ENCODE peak calls at places on chromosomes 3 and 15, in eight cellular contexts. X is fibroblast of pulmonary artery, L is Peyer's patch, K is ovary, Q is fibroblast of mammary gland, D is breast epithelium, A is HAP-1, M is brain microvascular endothelial cell. R is an unnamed sample.

GRCh38 chr15:42605281-42605744 is 29.9 kb downstream of the STARD9 start:
- DNase-seq in X (peak), L (no peak), K (no peak), Q (peak), D (no peak), A (no peak), M (no peak), R (peak)

GRCh38 chr15:98896002-98896721 is 111.4 kb downstream of the PGPEP1L start:
- DNase-seq in X (peak), L (no peak), K (no peak), Q (peak), D (no peak), A (no peak), M (peak), R (peak)

GRCh38 chr3:125257563-125257962 is 45.0 kb upstream of the SLC12A8 start:
- DNase-seq in X (no peak), L (no peak), K (no peak), Q (no peak), D (no peak), A (no peak), M (no peak), R (no peak)

GRCh38 chr15:100728371-100729201 is 126.2 kb downstream of the ASB7 start:
- DNase-seq in X (no peak), L (no peak), K (no peak), Q (no peak), D (peak), A (no peak), M (no peak), R (no peak)

GRCh38 chr3:140883428-140883827 is 58.2 kb upstream of the SLC25A36 start:
- DNase-seq in X (no peak), L (no peak), K (no peak), Q (no peak), D (no peak), A (no peak), M (no peak), R (no peak)

GRCh38 chr3:187072582-187072981 is 66.7 kb downstream of the RPL39L start:
- DNase-seq in X (no peak), L (peak), K (no peak), Q (no peak), D (no peak), A (peak), M (no peak), R (peak)

GRCh38 chr15:77714555-77714954 is 81.8 kb upstream of the LINGO1 start:
- DNase-seq in X (no peak), L (no peak), K (no peak), Q (no peak), D (no peak), A (no peak), M (no peak), R (no peak)

GRCh38 chr15:101452572-101452971 is 36.9 kb downstream of the PCSK6 start:
- DNase-seq in X (no peak), L (no peak), K (no peak), Q (no peak), D (peak), A (no peak), M (no peak), R (no peak)

GRCh38 chr15:50181206-50181982 is 602 bp upstream of the SLC27A2 start:
- DNase-seq in X (no peak), L (no peak), K (no peak), Q (no peak), D (no peak), A (no peak), M (no peak), R (no peak)

GRCh38 chr15:42194502-42194901 is 13.6 kb downstream of the VPS39 start:
- DNase-seq in X (peak), L (peak), K (no peak), Q (peak), D (no peak), A (no peak), M (peak), R (peak)

GRCh38 chr3:110577856-110578255 is 493.8 kb upstream of the NECTIN3 start:
- DNase-seq in X (no peak), L (no peak), K (no peak), Q (peak), D (no peak), A (no peak), M (no peak), R (no peak)

GRCh38 chr3:194938845-194939531 is 253.3 kb downstream of the FAM43A start:
- DNase-seq in X (peak), L (no peak), K (no peak), Q (peak), D (no peak), A (no peak), M (no peak), R (no peak)

GRCh38 chr15:63372753-63373152 is 8.9 kb downstream of the CA12 start:
- DNase-seq in X (no peak), L (peak), K (no peak), Q (peak), D (no peak), A (no peak), M (no peak), R (no peak)

GRCh38 chr3:170420307-170420821 is 1.7 kb downstream of the CLDN11 start:
- DNase-seq in X (peak), L (no peak), K (peak), Q (peak), D (no peak), A (no peak), M (no peak), R (no peak)

GRCh38 chr3:107870989-107871638 is 219.7 kb downstream of the CD47 start:
- DNase-seq in X (no peak), L (no peak), K (no peak), Q (no peak), D (no peak), A (no peak), M (no peak), R (peak)

GRCh38 chr3:99515891-99516290 is 122.5 kb upstream of the COL8A1 start:
- DNase-seq in X (no peak), L (no peak), K (no peak), Q (no peak), D (no peak), A (no peak), M (no peak), R (no peak)

GRCh38 chr3:129205109-129205832 is 21.6 kb upstream of the CNBP start:
- DNase-seq in X (no peak), L (peak), K (no peak), Q (no peak), D (no peak), A (no peak), M (no peak), R (no peak)

GRCh38 chr15:59339252-59339672 is 33.4 kb downstream of the MYO1E start:
- DNase-seq in X (peak), L (no peak), K (no peak), Q (peak), D (no peak), A (no peak), M (peak), R (peak)

GRCh38 chr3:86792316-86792715 is 198.6 kb downstream of the VGLL3 start:
- DNase-seq in X (peak), L (no peak), K (no peak), Q (peak), D (no peak), A (no peak), M (no peak), R (no peak)

GRCh38 chr3:35743218-35743617 is 103.9 kb downstream of the ARPP21 start:
- DNase-seq in X (no peak), L (no peak), K (no peak), Q (no peak), D (no peak), A (no peak), M (no peak), R (no peak)

GRCh38 chr15:58462547-58462946 is 30.8 kb downstream of the LIPC start:
- DNase-seq in X (no peak), L (peak), K (no peak), Q (no peak), D (no peak), A (no peak), M (no peak), R (peak)

GRCh38 chr3:163655021-163655420 is 1423.3 kb downstream of the SI start:
- DNase-seq in X (no peak), L (no peak), K (no peak), Q (no peak), D (no peak), A (no peak), M (no peak), R (no peak)

GRCh38 chr3:45057557-45057956 is 31.5 kb downstream of the CLEC3B start:
- DNase-seq in X (no peak), L (no peak), K (no peak), Q (no peak), D (no peak), A (no peak), M (no peak), R (no peak)

GRCh38 chr3:69866988-69867720 is 127.9 kb downstream of the MITF start:
- DNase-seq in X (peak), L (no peak), K (no peak), Q (peak), D (no peak), A (no peak), M (no peak), R (peak)

GRCh38 chr3:23620044-23620443 is 185.7 kb upstream of the UBE2E1 start:
- DNase-seq in X (peak), L (no peak), K (no peak), Q (no peak), D (no peak), A (no peak), M (no peak), R (peak)

GRCh38 chr3:105647047-105647446 is 221.8 kb downstream of the CBLB start:
- DNase-seq in X (peak), L (peak), K (no peak), Q (peak), D (no peak), A (no peak), M (peak), R (peak)

GRCh38 chr3:14784087-14784596 is 34.6 kb upstream of the FGD5 start:
- DNase-seq in X (no peak), L (no peak), K (no peak), Q (no peak), D (no peak), A (peak), M (no peak), R (no peak)

GRCh38 chr3:64225695-64226499 is 631 bp upstream of the PRICKLE2 start:
- DNase-seq in X (no peak), L (no peak), K (no peak), Q (peak), D (no peak), A (no peak), M (no peak), R (no peak)

GRCh38 chr3:64222501-64222900 is 2.8 kb downstream of the PRICKLE2 start:
- DNase-seq in X (no peak), L (no peak), K (no peak), Q (no peak), D (no peak), A (no peak), M (no peak), R (no peak)

GRCh38 chr3:64221564-64222257 is 3.6 kb downstream of the PRICKLE2 start:
- DNase-seq in X (no peak), L (no peak), K (no peak), Q (no peak), D (no peak), A (no peak), M (no peak), R (no peak)

GRCh38 chr3:64224826-64225606 is at the start of gene PRICKLE2:
- DNase-seq in X (peak), L (peak), K (peak), Q (peak), D (peak), A (peak), M (peak), R (peak)

GRCh38 chr3:64223809-64224570 is 1.3 kb downstream of the PRICKLE2 start:
- DNase-seq in X (peak), L (no peak), K (no peak), Q (peak), D (no peak), A (no peak), M (peak), R (no peak)
- H3K4me3 ChIP-seq in X (peak), L (no peak), K (no peak), Q (no peak), D (peak), A (no peak), M (peak), R (no peak)

GRCh38 chr3:11282250-11283125 is 10.3 kb downstream of the ATG7 start:
- DNase-seq in X (peak), L (no peak), K (peak), Q (peak), D (no peak), A (no peak), M (no peak), R (no peak)
- H3K4me3 ChIP-seq in X (no peak), L (no peak), K (no peak), Q (no peak), D (no peak), A (no peak), M (no peak), R (no peak)

DNA sequence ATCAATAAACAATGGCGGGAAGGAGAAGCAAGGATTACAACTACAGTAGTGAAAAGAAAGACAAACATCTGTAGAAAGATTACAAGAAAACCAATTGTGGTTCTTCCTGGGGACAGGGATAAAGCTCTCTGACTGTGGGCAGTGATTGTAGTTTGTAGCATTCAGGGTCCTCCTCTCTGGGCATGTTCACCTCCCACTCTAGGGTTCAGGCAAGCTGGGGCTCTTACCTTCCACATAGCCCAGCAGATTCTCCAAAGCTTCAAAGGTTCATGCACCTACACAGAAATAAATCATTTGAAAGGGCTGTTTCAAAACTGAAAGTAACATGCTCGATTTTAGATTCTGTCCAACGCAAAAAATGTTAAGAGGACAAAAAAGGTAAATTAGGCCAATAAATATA is 17.4 kb upstream of the UBE3A start:
- DNase-seq in X (no peak), L (no peak), K (no peak), Q (no peak), D (no peak), A (no peak), M (no peak), R (no peak)
- H3K4me3 ChIP-seq in X (no peak), L (no peak), K (no peak), Q (no peak), D (no peak), A (no peak), M (no peak), R (no peak)

GRCh38 chr3:192883512-192883911 is 34.1 kb downstream of the MB21D2 start:
- DNase-seq in X (no peak), L (no peak), K (no peak), Q (no peak), D (no peak), A (no peak), M (no peak), R (no peak)
- H3K4me3 ChIP-seq in X (no peak), L (no peak), K (no peak), Q (no peak), D (no peak), A (no peak), M (no peak), R (no peak)

DNA sequence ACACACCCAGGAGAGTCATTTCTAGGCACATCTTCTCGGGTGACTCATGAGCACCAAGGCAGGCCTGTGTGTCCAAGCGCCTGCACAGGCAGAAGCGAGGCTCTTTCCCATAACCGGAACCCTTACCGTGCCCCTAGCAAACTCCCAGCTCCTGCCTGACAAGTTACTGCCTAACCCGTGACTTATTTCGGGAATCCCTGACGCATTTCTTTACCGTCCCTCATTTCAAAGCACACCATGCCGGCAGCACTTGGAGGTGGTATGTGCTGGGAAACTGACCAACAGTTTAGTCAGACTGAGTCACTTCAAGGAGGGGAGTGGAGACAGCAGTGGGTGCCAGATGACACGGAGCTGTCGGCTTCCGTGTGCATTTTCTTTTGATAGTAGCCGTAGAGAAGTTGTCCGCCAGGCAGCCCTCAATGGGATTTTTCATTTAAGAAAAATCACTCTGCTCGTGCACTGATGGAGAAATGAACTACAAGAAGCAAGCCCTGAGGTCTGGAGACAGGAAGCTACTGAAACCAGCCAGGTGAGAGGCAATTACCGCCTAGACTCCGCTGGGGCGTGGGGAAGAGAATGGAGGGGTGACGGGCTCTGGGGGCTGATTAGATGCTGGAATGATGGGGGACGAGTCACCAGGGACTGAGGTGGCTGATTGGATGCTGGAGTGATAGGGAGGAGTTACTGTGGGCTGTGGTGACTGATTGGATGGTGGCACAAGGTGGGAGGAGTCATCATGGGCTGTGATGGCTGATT is 17.2 kb upstream of the HRH1 start:
- DNase-seq in X (peak), L (peak), K (peak), Q (peak), D (no peak), A (no peak), M (peak), R (peak)
- H3K4me3 ChIP-seq in X (peak), L (no peak), K (no peak), Q (peak), D (peak), A (no peak), M (peak), R (peak)

GRCh38 chr15:92163641-92164040 is 230.0 kb upstream of the ST8SIA2 start:
- DNase-seq in X (no peak), L (no peak), K (no peak), Q (peak), D (no peak), A (no peak), M (no peak), R (peak)

GRCh38 chr15:92166029-92166428 is 227.7 kb upstream of the ST8SIA2 start:
- DNase-seq in X (no peak), L (no peak), K (no peak), Q (no peak), D (no peak), A (no peak), M (no peak), R (no peak)

GRCh38 chr15:92166751-92167412 is 226.8 kb upstream of the ST8SIA2 start:
- DNase-seq in X (no peak), L (no peak), K (no peak), Q (no peak), D (no peak), A (no peak), M (no peak), R (peak)

GRCh38 chr15:92164327-92165000 is 229.2 kb upstream of the ST8SIA2 start:
- DNase-seq in X (peak), L (no peak), K (no peak), Q (no peak), D (no peak), A (no peak), M (peak), R (no peak)

DNA sequence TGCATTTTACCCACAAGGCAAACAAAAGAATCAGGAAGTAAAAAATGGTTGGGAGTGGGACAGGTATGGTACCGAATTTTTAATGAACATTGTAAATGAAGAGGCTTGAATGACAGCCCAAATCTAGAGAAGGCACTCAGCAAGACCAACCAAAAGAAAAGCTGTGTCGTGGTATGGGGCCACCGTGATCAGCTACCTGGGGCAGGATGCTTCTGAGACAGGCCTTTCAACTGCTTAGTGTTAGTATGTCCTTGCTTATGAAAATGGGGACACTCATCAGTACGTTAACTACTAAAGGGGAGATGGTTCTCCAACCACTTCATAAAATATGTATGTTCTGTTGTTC is 228.7 kb upstream of the ST8SIA2 start:
- DNase-seq in X (no peak), L (no peak), K (no peak), Q (no peak), D (no peak), A (no peak), M (no peak), R (no peak)
- H3K4me3 ChIP-seq in X (no peak), L (no peak), K (no peak), Q (no peak), D (no peak), A (no peak), M (no peak), R (no peak)